ENCODE peak calls at places on chromosomes 11 and 22, in ten cellular contexts. F, J, K, E, D, G, X, P, V and C are unnamed samples.

GRCh38 chr11:119134389-119134978 is 13.1 kb downstream of the HINFP start:
- DNase-seq in F (no peak), J (no peak), K (peak; percentile 24), E (no peak), D (peak; percentile 26), G (no peak), X (no peak), P (no peak), V (peak; percentile 63), C (peak; percentile 30)

GRCh38 chr22:43539572-43540533 is 128.0 kb downstream of the MPPED1 start:
- DNase-seq in F (no peak), J (no peak), K (no peak), E (no peak), D (no peak), G (no peak), X (no peak), P (no peak), V (no peak), C (no peak)

GRCh38 chr11:93542753-93543246 is 391 bp downstream of the SMCO4 start:
- DNase-seq in F (no peak), J (no peak), K (no peak), E (no peak), D (no peak), G (no peak), X (no peak), P (no peak), V (no peak), C (no peak)

GRCh38 chr11:7667460-7667859 is 5.8 kb downstream of the CYB5R2 start:
- DNase-seq in F (no peak), J (no peak), K (peak; percentile 52), E (no peak), D (no peak), G (no peak), X (no peak), P (peak; percentile 26), V (no peak), C (peak; percentile 73)

GRCh38 chr11:85685820-85686459 is at the start of gene CCDC89:
- DNase-seq in F (peak; percentile 61), J (peak; percentile 37), K (peak; percentile 18), E (peak; percentile 52), D (peak; percentile 62), G (peak; percentile 68), X (peak; percentile 97), P (peak; percentile 99), V (peak; percentile 54), C (peak; percentile 98)

GRCh38 chr22:35733742-35734516 is 16.3 kb downstream of the APOL5 start:
- DNase-seq in F (peak; percentile 25), J (no peak), K (no peak), E (no peak), D (no peak), G (no peak), X (no peak), P (no peak), V (no peak), C (no peak)

GRCh38 chr22:46866591-46866990 is 104.1 kb downstream of the TBC1D22A start:
- DNase-seq in F (peak; percentile 80), J (no peak), K (no peak), E (no peak), D (peak; percentile 87), G (no peak), X (peak; percentile 49), P (peak; percentile 92), V (no peak), C (peak; percentile 91)

GRCh38 chr22:48940988-48941902 is 886.4 kb downstream of the BRD1 start:
- DNase-seq in F (no peak), J (no peak), K (no peak), E (peak; percentile 23), D (no peak), G (no peak), X (no peak), P (no peak), V (no peak), C (no peak)

GRCh38 chr11:63574856-63575602 is 11.8 kb upstream of the PLAAT2 start:
- DNase-seq in F (peak; percentile 37), J (no peak), K (no peak), E (no peak), D (no peak), G (no peak), X (peak; percentile 71), P (peak; percentile 27), V (no peak), C (peak; percentile 50)
- H3K4me3 ChIP-seq in F (no peak overlapping the region), J (no peak overlapping the region), K (no peak overlapping the region), E (no peak overlapping the region), D (no peak overlapping the region), G (peak overlapping the region; percentile 2), X (no peak overlapping the region), P (peak overlapping the region; percentile 15), V (peak overlapping the region; percentile 37), C (peak overlapping the region; percentile 19)

GRCh38 chr11:92225563-92226308 is 1.1 kb downstream of the FAT3 start:
- DNase-seq in F (no peak), J (peak; percentile 50), K (peak; percentile 77), E (no peak), D (peak; percentile 5), G (no peak), X (no peak), P (no peak), V (no peak), C (no peak)

GRCh38 chr11:92227954-92228935 is 3.6 kb downstream of the FAT3 start:
- DNase-seq in F (no peak), J (no peak), K (peak; percentile 13), E (no peak), D (no peak), G (no peak), X (no peak), P (no peak), V (no peak), C (no peak)

GRCh38 chr11:92226331-92227232 is 2.0 kb downstream of the FAT3 start:
- DNase-seq in F (no peak), J (peak; percentile 62), K (peak; percentile 78), E (no peak), D (no peak), G (no peak), X (no peak), P (no peak), V (no peak), C (no peak)

GRCh38 chr11:92225206-92225562 is 566 bp downstream of the FAT3 start:
- DNase-seq in F (no peak), J (peak; percentile 51), K (peak; percentile 51), E (no peak), D (no peak), G (no peak), X (no peak), P (no peak), V (no peak), C (no peak)

DNA sequence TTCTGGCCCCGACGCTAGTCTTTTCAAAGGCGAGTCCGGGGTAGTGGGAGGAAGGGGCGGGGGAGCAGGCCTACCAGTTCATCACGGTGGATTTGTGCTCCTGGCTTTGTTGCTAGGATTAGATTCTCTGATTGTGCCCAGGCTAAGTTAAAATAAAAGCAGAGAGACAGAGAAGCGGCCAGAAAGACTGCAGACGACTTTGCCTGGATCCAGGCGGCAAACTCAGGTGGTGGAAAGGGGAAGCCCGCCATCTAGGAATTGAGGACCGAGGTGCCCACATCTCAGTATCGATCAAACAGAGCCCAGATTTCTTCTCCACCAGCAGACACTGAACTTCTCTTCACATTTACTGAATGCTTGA is 2.6 kb downstream of the FAT3 start:
- DNase-seq in F (no peak), J (no peak), K (peak; percentile 70), E (no peak), D (no peak), G (no peak), X (no peak), P (no peak), V (no peak), C (no peak)
- H3K4me3 ChIP-seq in F (no peak overlapping the region), J (peak overlapping the region; percentile 56), K (peak overlapping the region; percentile 63), E (no peak overlapping the region), D (peak overlapping the region; percentile 68), G (no peak overlapping the region), X (no peak overlapping the region), P (no peak overlapping the region), V (peak overlapping the region; percentile 52), C (no peak overlapping the region)

GRCh38 chr11:61547246-61547645 is 33.6 kb downstream of the SYT7 start:
- DNase-seq in F (no peak), J (no peak), K (no peak), E (no peak), D (no peak), G (no peak), X (no peak), P (no peak), V (no peak), C (no peak)

GRCh38 chr11:61545341-61545740 is 35.5 kb downstream of the SYT7 start:
- DNase-seq in F (no peak), J (no peak), K (no peak), E (no peak), D (no peak), G (no peak), X (no peak), P (no peak), V (no peak), C (peak; percentile 31)

GRCh38 chr11:61544466-61544865 is 35.9 kb downstream of the LRRC10B start:
- DNase-seq in F (no peak), J (no peak), K (no peak), E (no peak), D (no peak), G (no peak), X (no peak), P (no peak), V (no peak), C (no peak)

GRCh38 chr11:61546663-61547062 is 34.2 kb downstream of the SYT7 start:
- DNase-seq in F (no peak), J (no peak), K (no peak), E (no peak), D (no peak), G (no peak), X (no peak), P (no peak), V (no peak), C (no peak)

DNA sequence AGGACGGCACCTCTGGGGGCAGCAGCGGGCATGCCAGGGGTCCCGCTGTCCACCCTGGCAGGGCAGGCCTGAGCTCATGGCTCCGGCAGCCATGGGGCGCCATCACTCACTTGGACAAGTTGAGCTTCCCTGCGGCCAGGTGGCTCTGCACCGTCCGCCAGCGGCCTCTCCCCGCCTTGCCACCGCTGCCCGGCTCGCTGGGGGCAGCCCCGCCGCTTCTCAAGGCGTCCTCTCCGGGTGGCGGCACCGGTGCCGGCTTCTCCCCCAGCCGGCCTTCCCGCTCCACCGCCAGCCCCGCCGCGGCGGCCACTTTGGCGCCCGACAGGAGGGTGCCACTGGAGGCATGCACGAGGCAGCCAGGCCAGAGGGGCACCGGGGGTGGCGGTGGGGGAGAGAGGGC is 35.0 kb downstream of the SYT7 start:
- DNase-seq in F (no peak), J (no peak), K (no peak), E (no peak), D (no peak), G (no peak), X (no peak), P (no peak), V (no peak), C (no peak)
- H3K4me3 ChIP-seq in F (no peak overlapping the region), J (no peak overlapping the region), K (no peak overlapping the region), E (no peak overlapping the region), D (no peak overlapping the region), G (no peak overlapping the region), X (no peak overlapping the region), P (no peak overlapping the region), V (no peak overlapping the region), C (no peak overlapping the region)

GRCh38 chr11:71931245-71931602 is 2.4 kb downstream of the RNF121 start:
- DNase-seq in F (no peak), J (no peak), K (no peak), E (no peak), D (no peak), G (no peak), X (no peak), P (peak; percentile 32), V (no peak), C (no peak)

GRCh38 chr11:71930556-71931244 is 1.9 kb downstream of the RNF121 start:
- DNase-seq in F (no peak), J (no peak), K (no peak), E (no peak), D (no peak), G (no peak), X (peak; percentile 39), P (no peak), V (no peak), C (no peak)

GRCh38 chr11:71928739-71929443 is at the start of gene RNF121:
- DNase-seq in F (peak; percentile 89), J (peak; percentile 98), K (peak; percentile 98), E (peak; percentile 99), D (peak; percentile 96), G (peak; percentile 70), X (peak; percentile 95), P (peak; percentile 92), V (peak; percentile 98), C (peak; percentile 96)

GRCh38 chr11:71927813-71928738 is at the start of gene XNDC1N:
- DNase-seq in F (peak; percentile 83), J (peak; percentile 90), K (peak; percentile 91), E (peak; percentile 85), D (peak; percentile 96), G (peak; percentile 57), X (peak; percentile 87), P (peak; percentile 90), V (peak; percentile 67), C (peak; percentile 93)

DNA sequence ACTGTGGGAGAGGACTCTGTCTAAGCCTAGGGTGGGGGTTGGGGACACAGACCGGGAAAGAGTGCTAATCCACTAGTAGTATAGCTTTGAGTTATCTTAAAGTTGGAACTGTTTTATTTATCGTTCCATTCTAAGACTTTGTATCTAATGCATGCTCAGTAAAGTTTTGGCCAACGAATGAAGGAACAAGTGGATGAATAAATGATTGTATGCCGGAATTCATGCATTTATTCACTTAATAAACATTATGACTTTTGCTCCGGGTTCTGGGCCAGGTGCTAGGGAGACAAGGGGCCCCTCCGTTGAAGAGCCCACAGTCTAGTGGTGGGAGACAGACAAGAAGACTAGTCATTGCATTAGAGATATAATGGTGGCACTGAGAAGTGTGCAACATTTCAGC is 645 bp downstream of the RNF121 start:
- DNase-seq in F (no peak), J (no peak), K (no peak), E (no peak), D (no peak), G (no peak), X (no peak), P (no peak), V (no peak), C (no peak)
- H3K4me3 ChIP-seq in F (peak overlapping the region; percentile 93), J (peak overlapping the region; percentile 73), K (peak overlapping the region; percentile 81), E (peak overlapping the region; percentile 64), D (peak overlapping the region; percentile 85), G (peak overlapping the region; percentile 88), X (peak overlapping the region; percentile 98), P (peak overlapping the region; percentile 79), V (peak overlapping the region; percentile 98), C (peak overlapping the region; percentile 85)